ENCODE peak calls at places on chromosomes 6 and 20, in six cellular contexts. W is SK-N-SH, Q is uterus, Y is GM13977, O is fibroblast of pulmonary artery, K is lower lobe of right lung. B is an unnamed sample.

GRCh38 chr6:16391451-16391912 is 153.1 kb downstream of the GMPR start:
- DNase-seq in Y (no peak), K (no peak), Q (no peak), W (no peak), O (peak; percentile 35), B (no peak)

GRCh38 chr20:42589976-42590639 is 599.6 kb downstream of the PTPRT start:
- DNase-seq in W (no peak), Y (no peak), Q (no peak), K (no peak), O (no peak), B (no peak)

GRCh38 chr20:15604406-15604805 is 968.8 kb downstream of the KIF16B start:
- DNase-seq in Q (no peak), Y (no peak), W (no peak), O (no peak), K (no peak), B (no peak)

GRCh38 chr6:43287717-43288679 is 10.1 kb upstream of the SLC22A7 start:
- DNase-seq in K (no peak), W (no peak), Q (no peak), O (no peak), Y (no peak), B (no peak)

GRCh38 chr20:33242319-33243100 is 6.7 kb downstream of the BPIFA1 start:
- DNase-seq in Q (no peak), W (no peak), K (no peak), O (no peak), Y (no peak), B (no peak)

GRCh38 chr6:137323860-137324259 is 104.7 kb upstream of the IFNGR1 start:
- DNase-seq in K (no peak), O (no peak), W (no peak), Q (no peak), Y (no peak), B (no peak)

GRCh38 chr6:12024715-12025434 is 12.8 kb downstream of the HIVEP1 start:
- DNase-seq in K (no peak), W (no peak), Y (no peak), O (peak; percentile 51), Q (no peak), B (no peak)

GRCh38 chr6:31752739-31753319 is 9.6 kb upstream of the SAPCD1 start:
- DNase-seq in O (peak; percentile 63), Q (no peak), Y (no peak), K (no peak), W (no peak), B (no peak)

GRCh38 chr6:152087096-152087495 is 279.6 kb downstream of the ESR1 start:
- DNase-seq in Y (no peak), Q (no peak), O (no peak), W (no peak), K (no peak), B (no peak)

GRCh38 chr6:81787313-81788068 is 35.0 kb upstream of the TENT5A start:
- DNase-seq in O (peak; percentile 58), W (no peak), Y (no peak), K (no peak), Q (no peak), B (no peak)

GRCh38 chr20:50932016-50932338 is 740 bp upstream of the ADNP start:
- DNase-seq in Q (no peak), K (no peak), Y (no peak), W (no peak), O (no peak), B (no peak)

GRCh38 chr6:24980507-24981384 is 45.0 kb upstream of the RIPOR2 start:
- DNase-seq in Y (no peak), Q (no peak), K (no peak), W (no peak), O (peak; percentile 67), B (no peak)

GRCh38 chr20:62352402-62353288 is 14.5 kb downstream of the LAMA5 start:
- DNase-seq in O (no peak), Y (no peak), Q (peak; percentile 72), K (no peak), W (peak; percentile 92), B (no peak)

GRCh38 chr20:35883778-35884540 is 70.3 kb downstream of the SCAND1 start:
- DNase-seq in Q (peak; percentile 82), Y (peak; percentile 43), O (peak; percentile 100), K (peak; percentile 61), W (peak; percentile 61), B (peak; percentile 54)

GRCh38 chr6:2714359-2714895 is 36.3 kb downstream of the MYLK4 start:
- DNase-seq in K (no peak), Y (no peak), Q (no peak), W (no peak), O (peak; percentile 93), B (no peak)

GRCh38 chr6:71333700-71334099 is 45.1 kb downstream of the OGFRL1 start:
- DNase-seq in W (no peak), Y (no peak), Q (no peak), K (no peak), O (peak; percentile 96), B (no peak)

GRCh38 chr20:63381781-63382431 is 20.8 kb upstream of the CHRNA4 start:
- DNase-seq in Q (no peak), O (peak; percentile 3), K (no peak), Y (peak; percentile 85), W (peak; percentile 94), B (peak; percentile 77)

GRCh38 chr6:93567164-93567563 is 147.8 kb upstream of the EPHA7 start:
- DNase-seq in Q (no peak), W (no peak), O (no peak), K (no peak), Y (no peak), B (no peak)

GRCh38 chr6:44224154-44224977 is 971 bp downstream of the SLC29A1 start:
- DNase-seq in Q (no peak), K (no peak), W (peak; percentile 66), Y (no peak), O (no peak), B (peak; percentile 6)

GRCh38 chr6:69164564-69165252 is 529.6 kb downstream of the ADGRB3 start:
- DNase-seq in Y (no peak), Q (no peak), W (peak; percentile 46), O (no peak), K (no peak), B (no peak)

GRCh38 chr20:7980332-7981046 is 39.1 kb downstream of the TMX4 start:
- DNase-seq in O (peak; percentile 70), Y (peak; percentile 34), K (no peak), W (peak; percentile 33), Q (no peak), B (peak; percentile 46)

GRCh38 chr20:63446174-63447024 is 26.1 kb downstream of the KCNQ2 start:
- DNase-seq in Y (no peak), W (peak; percentile 78), O (no peak), K (no peak), Q (no peak), B (no peak)

GRCh38 chr6:122322824-122323223 is 76.6 kb upstream of the HSF2 start:
- DNase-seq in Q (no peak), O (peak; percentile 39), W (peak; percentile 2), K (no peak), Y (no peak), B (no peak)

GRCh38 chr6:78619016-78619415 is 248.3 kb upstream of the IRAK1BP1 start:
- DNase-seq in Y (no peak), O (peak; percentile 33), K (no peak), W (no peak), Q (no peak), B (no peak)

GRCh38 chr6:31576897-31577341 is 1.6 kb downstream of the TNF start:
- DNase-seq in K (no peak), Y (no peak), W (no peak), Q (no peak), O (no peak), B (no peak)

GRCh38 chr6:89989742-89990141 is 95.5 kb downstream of the GJA10 start:
- DNase-seq in W (no peak), Q (no peak), Y (no peak), K (no peak), O (peak; percentile 73), B (no peak)

GRCh38 chr20:61797971-61798411 is 267.7 kb downstream of the TAF4 start:
- DNase-seq in O (no peak), W (no peak), Y (no peak), Q (no peak), K (peak; percentile 28), B (no peak)

GRCh38 chr6:43924222-43924702 is 154.3 kb downstream of the VEGFA start:
- DNase-seq in Q (no peak), Y (no peak), O (no peak), W (peak; percentile 47), K (peak; percentile 56), B (no peak)

GRCh38 chr6:41682056-41682477 is 43.8 kb downstream of the MDFI start:
- DNase-seq in O (peak; percentile 93), K (peak; percentile 92), W (peak; percentile 97), Y (peak; percentile 94), Q (peak; percentile 87), B (peak; percentile 89)

GRCh38 chr6:36246511-36247268 is 23.2 kb upstream of the PNPLA1 start:
- DNase-seq in O (peak; percentile 44), Q (no peak), Y (no peak), K (no peak), W (no peak), B (no peak)

GRCh38 chr20:19861147-19861759 is 103.2 kb downstream of the RIN2 start:
- DNase-seq in W (no peak), K (no peak), Q (no peak), Y (no peak), O (no peak), B (no peak)

GRCh38 chr6:87754828-87755227 is 52.8 kb upstream of the AKIRIN2 start:
- DNase-seq in O (no peak), Y (peak; percentile 62), W (no peak), Q (no peak), K (no peak), B (peak; percentile 44)

GRCh38 chr20:59403962-59404314 is 103.5 kb downstream of the EDN3 start:
- DNase-seq in Y (no peak), W (peak; percentile 37), K (no peak), Q (no peak), O (no peak), B (no peak)

GRCh38 chr6:47810885-47811284 is 29.1 kb downstream of the OPN5 start:
- DNase-seq in Y (no peak), W (no peak), O (no peak), Q (no peak), K (no peak), B (no peak)
- TF ChIP-seq CTCF in Y (peak; percentile 13), W (no peak), O (no peak), Q (no peak), K (no peak), B (no peak)

GRCh38 chr6:75968143-75968542 is 104.3 kb downstream of the IMPG1 start:
- DNase-seq in K (no peak), O (no peak), W (no peak), Y (no peak), Q (no peak), B (no peak)
- TF ChIP-seq CTCF in K (no peak), O (no peak), W (no peak), Y (no peak), Q (no peak), B (no peak)

DNA sequence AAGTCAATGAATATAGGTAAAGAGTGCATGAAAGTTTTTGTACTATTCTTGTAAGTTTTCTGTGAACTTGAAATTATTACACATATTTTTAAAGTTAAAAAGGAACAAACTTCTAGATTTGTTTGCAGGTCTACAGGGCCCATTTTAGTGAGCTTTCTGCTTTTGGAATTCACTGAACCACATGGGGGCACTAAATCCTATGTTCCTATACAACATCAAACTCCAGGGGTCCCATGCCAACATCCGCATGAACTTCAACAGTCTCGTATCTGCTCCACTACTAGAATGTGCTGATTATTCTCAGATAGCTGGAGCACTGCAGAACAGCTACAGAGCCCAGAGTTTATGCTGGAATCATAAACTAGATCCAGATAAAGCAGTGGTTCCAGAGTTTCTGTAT is 347.9 kb upstream of the SPTLC3 start:
- DNase-seq in Q (peak; percentile 13), K (no peak), W (peak; percentile 17), O (no peak), Y (no peak), B (no peak)
- TF ChIP-seq CTCF in Q (no peak), K (no peak), W (peak; percentile 13), O (no peak), Y (no peak), B (no peak)

GRCh38 chr20:137668-138131 is 4.7 kb upstream of the DEFB126 start:
- DNase-seq in W (peak; percentile 36), K (no peak), Y (no peak), O (no peak), Q (no peak), B (no peak)
- TF ChIP-seq CTCF in W (peak; percentile 66), K (peak; percentile 24), Y (peak; percentile 43), O (no peak), Q (no peak), B (no peak)